ENCODE peak calls at places on chromosome 19, in eight cellular contexts. Q is A549, O is body of pancreas, S is spleen, T is testis, J is ovary, I is NB4, K is vagina. N is an unnamed sample.

GRCh38 chr19:12687496-12688196 is at the start of gene GNG14:
- DNase-seq in Q (no peak), O (no peak), S (no peak), T (no peak), J (no peak), I (no peak), K (no peak), N (no peak)

GRCh38 chr19:30273184-30273583 is 99.0 kb upstream of the ZNF536 start:
- DNase-seq in Q (no peak), O (no peak), S (no peak), T (no peak), J (no peak), I (no peak), K (no peak), N (no peak)

GRCh38 chr19:3266092-3266693 is 41.7 kb downstream of the CELF5 start:
- DNase-seq in Q (no peak), O (no peak), S (no peak), T (no peak), J (no peak), I (no peak), K (no peak), N (no peak)

GRCh38 chr19:52992109-52993004 is 21.4 kb upstream of the ERVV-1 start:
- DNase-seq in Q (no peak), O (peak), S (peak), T (peak), J (peak), I (no peak), K (no peak), N (no peak)

GRCh38 chr19:10782795-10783194 is 53.2 kb downstream of the TMED1 start:
- DNase-seq in Q (no peak), O (no peak), S (peak), T (no peak), J (no peak), I (no peak), K (no peak), N (no peak)

GRCh38 chr19:4878491-4878968 is 11.1 kb upstream of the PLIN3 start:
- DNase-seq in Q (no peak), O (no peak), S (no peak), T (no peak), J (no peak), I (no peak), K (no peak), N (no peak)

GRCh38 chr19:38710928-38711725 is 33.1 kb downstream of the CAPN12 start:
- DNase-seq in Q (no peak), O (no peak), S (no peak), T (no peak), J (no peak), I (no peak), K (no peak), N (no peak)

GRCh38 chr19:29508181-29508580 is 17.6 kb upstream of the VSTM2B start:
- DNase-seq in Q (no peak), O (no peak), S (no peak), T (no peak), J (no peak), I (no peak), K (no peak), N (no peak)

GRCh38 chr19:4374451-4375163 is 25.7 kb downstream of the SH3GL1 start:
- DNase-seq in Q (peak), O (peak), S (no peak), T (peak), J (peak), I (peak), K (no peak), N (peak)

GRCh38 chr19:38543807-38544568 is 73.8 kb downstream of the MAP4K1 start:
- DNase-seq in Q (peak), O (peak), S (no peak), T (peak), J (peak), I (peak), K (no peak), N (peak)

GRCh38 chr19:11125994-11126685 is 29.4 kb downstream of the SPC24 start:
- DNase-seq in Q (peak), O (peak), S (peak), T (peak), J (peak), I (peak), K (no peak), N (peak)

GRCh38 chr19:13260883-13261653 is 110.9 kb downstream of the IER2 start:
- DNase-seq in Q (peak), O (no peak), S (no peak), T (no peak), J (no peak), I (peak), K (no peak), N (peak)

GRCh38 chr19:35346193-35347052 is 1.3 kb upstream of the FFAR1 start:
- DNase-seq in Q (no peak), O (no peak), S (peak), T (no peak), J (no peak), I (no peak), K (peak), N (no peak)

GRCh38 chr19:40366697-40367561 is 18.4 kb downstream of the PLD3 start:
- DNase-seq in Q (peak), O (no peak), S (no peak), T (peak), J (no peak), I (peak), K (no peak), N (no peak)

GRCh38 chr19:4054471-4055208 is 12.1 kb downstream of the ZBTB7A start:
- DNase-seq in Q (no peak), O (no peak), S (no peak), T (no peak), J (no peak), I (no peak), K (no peak), N (no peak)

GRCh38 chr19:14127929-14128509 is 8.4 kb downstream of the ASF1B start:
- DNase-seq in Q (no peak), O (no peak), S (no peak), T (no peak), J (no peak), I (no peak), K (no peak), N (no peak)

GRCh38 chr19:11088508-11089253 is 582 bp upstream of the LDLR start:
- DNase-seq in Q (no peak), O (peak), S (no peak), T (peak), J (peak), I (no peak), K (no peak), N (no peak)

GRCh38 chr19:3055741-3056453 is 6.4 kb downstream of the TLE5 start:
- DNase-seq in Q (peak), O (peak), S (no peak), T (no peak), J (no peak), I (no peak), K (no peak), N (no peak)

GRCh38 chr19:17246681-17247425 is 1.1 kb upstream of the NR2F6 start:
- DNase-seq in Q (peak), O (peak), S (peak), T (peak), J (no peak), I (no peak), K (no peak), N (no peak)

GRCh38 chr19:36837525-36837901 is 674 bp downstream of the ZNF790 start:
- DNase-seq in Q (no peak), O (no peak), S (no peak), T (no peak), J (no peak), I (no peak), K (no peak), N (no peak)

GRCh38 chr19:51364200-51365106 is 1.7 kb downstream of the ETFB start:
- DNase-seq in Q (peak), O (no peak), S (no peak), T (no peak), J (no peak), I (no peak), K (no peak), N (no peak)

GRCh38 chr19:14318873-14319272 is 62.4 kb upstream of the ADGRE5 start:
- DNase-seq in Q (no peak), O (peak), S (no peak), T (peak), J (no peak), I (no peak), K (no peak), N (no peak)

GRCh38 chr19:28701491-28701890 is 511.5 kb downstream of the UQCRFS1 start:
- DNase-seq in Q (no peak), O (no peak), S (no peak), T (no peak), J (no peak), I (no peak), K (no peak), N (no peak)

GRCh38 chr19:38004505-38005223 is 97.7 kb downstream of the SIPA1L3 start:
- DNase-seq in Q (peak), O (peak), S (no peak), T (peak), J (peak), I (peak), K (no peak), N (peak)

GRCh38 chr19:38975861-38976271 is 324 bp upstream of the FBXO17 start:
- DNase-seq in Q (peak), O (peak), S (no peak), T (peak), J (no peak), I (no peak), K (no peak), N (peak)

GRCh38 chr19:4556574-4557185 is 2.8 kb downstream of the SEMA6B start:
- DNase-seq in Q (peak), O (no peak), S (no peak), T (peak), J (no peak), I (peak), K (no peak), N (no peak)

DNA sequence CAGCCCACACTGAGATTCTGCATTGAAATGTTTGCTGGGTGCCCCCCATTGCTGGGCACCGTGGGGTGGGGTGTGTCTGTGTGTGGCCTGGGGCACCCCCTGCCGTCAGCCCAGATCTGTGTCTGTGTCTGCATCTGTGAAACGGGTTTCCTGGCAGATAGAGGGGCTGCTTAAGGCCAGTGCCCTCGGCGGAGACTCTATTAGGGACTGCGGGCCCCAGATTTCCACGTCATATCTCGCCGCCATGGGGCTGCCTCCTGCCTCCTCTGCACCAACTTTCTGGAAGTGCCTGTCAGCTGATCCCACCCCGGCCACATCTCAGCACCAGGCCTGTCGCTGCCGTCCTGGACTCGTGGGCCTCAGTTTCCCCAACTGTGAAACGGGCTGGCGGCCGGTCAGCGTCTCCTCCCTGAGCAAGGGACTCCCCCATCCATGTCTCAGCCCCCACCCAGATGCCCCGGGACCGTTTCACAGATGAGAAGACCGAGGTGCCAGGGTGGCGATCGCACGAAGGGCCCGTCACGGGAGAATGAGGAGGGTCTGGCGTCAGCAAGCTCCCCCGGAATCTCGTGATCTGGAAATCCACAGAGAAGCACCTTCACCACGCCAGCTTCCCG is 21.4 kb downstream of the ARID3A start:
- DNase-seq in Q (no peak), O (no peak), S (no peak), T (no peak), J (peak), I (no peak), K (no peak), N (no peak)
- TF ChIP-seq POLR2A in Q (no peak), O (no peak), S (no peak), T (no peak), J (no peak), I (no peak), K (no peak), N (no peak)

DNA sequence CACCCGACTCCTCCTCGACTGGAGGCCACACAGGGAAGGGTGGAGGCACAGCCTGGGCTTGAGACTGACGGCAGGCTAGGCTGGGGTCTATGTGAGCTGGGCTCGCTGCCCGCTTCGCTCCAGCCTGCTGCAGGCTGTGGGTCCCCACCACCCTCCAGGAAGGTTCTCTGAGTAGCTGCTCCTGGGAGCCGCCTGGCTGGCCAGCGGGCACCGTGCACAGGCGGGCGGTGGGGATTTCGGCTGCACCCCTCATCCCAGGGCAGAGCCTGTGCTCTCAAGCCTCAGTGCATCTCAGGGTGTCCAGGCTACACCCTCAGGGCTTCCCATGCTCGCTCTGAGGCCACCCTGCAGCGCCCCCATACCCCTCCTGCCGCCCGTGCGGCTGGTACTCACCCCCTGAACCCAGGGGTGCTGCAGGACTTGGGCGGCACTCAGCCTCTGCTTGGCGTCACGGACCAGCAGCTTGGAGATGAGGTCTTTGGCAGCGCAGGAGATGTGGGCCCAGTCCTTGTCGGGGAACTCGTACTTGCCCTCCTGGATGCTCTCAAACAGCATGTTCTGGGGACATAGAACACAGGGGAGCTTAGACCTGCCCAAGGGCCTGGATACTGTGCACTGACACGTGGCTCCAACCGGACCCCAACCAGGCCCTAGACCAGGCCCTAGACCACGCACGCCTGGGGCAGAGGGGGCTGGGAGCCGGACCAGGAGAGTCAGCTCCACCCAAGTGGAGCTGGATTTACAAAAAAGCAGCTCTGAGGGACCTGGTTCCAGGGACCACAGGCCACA is 10.2 kb downstream of the MKNK2 start:
- DNase-seq in Q (no peak), O (no peak), S (peak), T (no peak), J (peak), I (no peak), K (no peak), N (no peak)
- TF ChIP-seq POLR2A in Q (no peak), O (no peak), S (no peak), T (no peak), J (no peak), I (no peak), K (no peak), N (no peak)

DNA sequence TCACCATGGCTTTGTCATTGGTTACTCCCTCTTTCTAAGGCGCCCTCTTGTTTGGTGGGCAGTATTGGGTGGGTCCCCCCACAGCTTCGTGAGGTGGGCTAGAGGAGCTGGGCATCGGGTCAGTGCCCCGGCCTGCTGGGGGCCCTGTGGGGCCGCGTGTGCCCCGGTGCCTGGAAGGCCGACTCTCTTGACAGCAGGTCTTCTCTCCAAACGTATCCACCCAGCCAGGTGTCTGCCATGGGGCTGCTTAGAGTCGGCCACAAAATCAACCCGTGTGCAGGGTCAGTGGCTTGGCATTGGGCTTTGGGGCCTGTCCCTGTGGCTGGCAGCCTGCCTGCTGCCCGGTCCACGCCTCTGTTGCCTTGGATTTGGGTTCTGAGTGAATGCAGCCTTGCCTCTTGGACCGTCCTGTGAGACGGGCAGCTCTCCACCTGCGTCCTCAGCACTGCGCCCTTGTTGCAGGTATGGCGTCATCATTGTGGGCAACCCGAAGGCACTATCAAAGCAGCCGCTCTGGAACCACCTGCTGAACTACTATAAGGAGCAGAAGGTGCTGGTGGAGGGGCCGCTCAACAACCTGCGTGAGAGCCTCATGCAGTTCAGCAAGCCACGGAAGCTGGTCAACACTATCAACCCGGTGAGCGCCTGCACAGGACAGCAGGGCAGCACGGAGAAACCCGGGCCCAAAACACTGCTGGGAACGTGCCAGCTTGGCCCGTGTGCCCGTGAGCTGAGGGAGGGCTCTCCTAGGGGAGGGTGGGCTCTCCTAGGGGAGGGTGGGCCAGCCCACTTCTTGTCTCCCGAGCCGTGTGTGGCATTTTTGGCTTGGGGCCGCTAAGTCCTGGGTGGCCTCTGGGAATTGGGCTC is 31.4 kb downstream of the UPF1 start:
- DNase-seq in Q (no peak), O (no peak), S (no peak), T (no peak), J (no peak), I (no peak), K (no peak), N (no peak)
- TF ChIP-seq POLR2A in Q (no peak), O (no peak), S (no peak), T (no peak), J (no peak), I (no peak), K (no peak), N (no peak)

DNA sequence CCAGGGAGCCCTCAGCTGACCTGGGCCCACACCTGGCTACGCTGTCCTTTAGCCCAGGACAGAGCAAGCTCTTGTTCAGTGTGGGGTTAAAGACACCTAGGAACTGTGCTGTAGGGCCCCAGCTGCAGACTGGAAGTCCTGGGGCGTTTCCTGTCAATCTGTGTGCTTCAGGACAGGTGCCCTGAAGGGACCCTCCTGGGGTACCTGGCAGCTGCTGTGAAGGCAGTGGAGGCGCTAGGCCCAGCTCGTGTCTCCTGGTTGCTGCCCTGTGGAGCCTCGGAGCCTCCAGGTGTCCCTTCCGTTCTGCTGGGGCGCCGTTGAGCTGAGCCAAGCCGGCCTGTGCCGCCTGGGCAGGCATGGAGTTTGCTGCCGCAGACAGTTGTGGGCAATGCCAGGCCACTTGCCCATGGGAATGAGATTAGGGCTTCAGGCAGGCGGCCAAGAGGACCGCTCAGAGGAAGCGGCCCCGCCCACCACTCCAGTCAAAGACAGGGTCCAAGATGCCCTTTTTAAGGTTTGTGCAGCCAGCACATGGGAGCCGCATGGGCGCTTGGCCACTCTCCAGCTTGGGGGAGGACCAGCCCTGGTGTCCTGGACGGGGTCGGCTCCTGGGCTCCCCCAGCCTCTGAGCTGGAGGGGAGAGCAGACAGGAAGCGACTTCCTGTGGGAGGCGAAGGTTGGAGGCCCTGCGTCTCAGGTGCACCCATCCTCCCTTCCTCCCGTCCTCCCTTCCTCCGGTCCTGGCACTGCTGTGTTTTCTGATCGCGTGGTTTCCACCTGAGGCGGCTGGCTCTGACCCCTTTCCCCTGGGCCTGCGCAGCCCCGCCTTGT is 4.0 kb downstream of the PTBP1 start:
- DNase-seq in Q (no peak), O (peak), S (no peak), T (peak), J (peak), I (no peak), K (no peak), N (no peak)
- TF ChIP-seq POLR2A in Q (no peak), O (no peak), S (no peak), T (no peak), J (no peak), I (no peak), K (no peak), N (no peak)

GRCh38 chr19:44356383-44357111 is at the start of gene ZNF112:
- DNase-seq in Q (peak), O (peak), S (peak), T (peak), J (peak), I (no peak), K (no peak), N (peak)
- TF ChIP-seq POLR2A in Q (peak), O (peak), S (no peak), T (no peak), J (peak), I (no peak), K (no peak), N (peak)

GRCh38 chr19:33035461-33035860 is 29.2 kb downstream of the RHPN2 start:
- DNase-seq in Q (no peak), O (no peak), S (no peak), T (no peak), J (no peak), I (no peak), K (no peak), N (no peak)

GRCh38 chr19:33039815-33040214 is 24.9 kb downstream of the RHPN2 start:
- DNase-seq in Q (no peak), O (no peak), S (no peak), T (no peak), J (no peak), I (no peak), K (no peak), N (no peak)

GRCh38 chr19:33039108-33039599 is 25.5 kb downstream of the RHPN2 start:
- DNase-seq in Q (no peak), O (no peak), S (no peak), T (no peak), J (no peak), I (no peak), K (no peak), N (no peak)

GRCh38 chr19:33040994-33041827 is 23.5 kb downstream of the RHPN2 start:
- DNase-seq in Q (peak), O (peak), S (no peak), T (no peak), J (no peak), I (no peak), K (no peak), N (no peak)
- TF ChIP-seq POLR2A in Q (no peak), O (no peak), S (no peak), T (no peak), J (no peak), I (no peak), K (no peak), N (no peak)

DNA sequence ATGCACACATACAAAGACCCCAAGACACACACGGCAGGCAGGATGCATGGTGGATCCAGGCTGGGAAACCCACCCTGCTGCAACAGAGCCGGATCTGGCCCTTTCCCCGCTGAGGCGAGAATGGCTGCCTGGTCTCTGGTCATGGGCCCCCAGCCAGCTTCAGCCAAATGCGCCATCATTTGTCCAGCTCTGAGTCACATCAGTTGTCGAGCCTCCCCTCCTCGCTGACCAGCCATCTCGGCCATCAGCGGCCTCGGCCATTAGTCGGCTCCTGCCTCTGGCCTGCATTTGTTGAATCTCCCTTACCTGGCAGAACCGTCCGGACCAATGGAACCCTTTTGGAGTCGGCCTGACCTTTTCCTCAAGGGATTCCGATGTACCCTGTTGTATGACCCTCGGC is 38.5 kb upstream of the POU2F2 start:
- DNase-seq in Q (no peak), O (no peak), S (no peak), T (no peak), J (no peak), I (no peak), K (no peak), N (no peak)
- TF ChIP-seq POLR2A in Q (no peak), O (no peak), S (no peak), T (no peak), J (no peak), I (no peak), K (no peak), N (no peak)

GRCh38 chr19:7629347-7630054 is at the start of the genes PET100 and XAB2:
- DNase-seq in Q (peak), O (peak), S (peak), T (peak), J (peak), I (peak), K (peak), N (peak)
- TF ChIP-seq POLR2A in Q (peak), O (peak), S (no peak), T (no peak), J (peak), I (peak), K (no peak), N (peak)

N was measured in H54.